ENCODE peak calls at places on chromosome 1, in six cellular contexts. N is AG10803, Y is HTR-8/SVneo, T is endothelial cell, M is nucleus accumbens, F is iris pigment epithelial cell. H is an unnamed sample.

GRCh38 chr1:246591504-246591903 is 25.2 kb downstream of the CNST start:
- DNase-seq in N (no peak), Y (no peak), T (no peak), M (no peak), F (no peak), H (no peak)

GRCh38 chr1:2787163-2787911 is 14.2 kb downstream of the TTC34 start:
- DNase-seq in N (no peak), Y (no peak), T (no peak), M (no peak), F (no peak), H (no peak)

GRCh38 chr1:230807029-230807428 is 59.8 kb downstream of the CAPN9 start:
- DNase-seq in N (no peak), Y (no peak), T (no peak), M (peak; percentile 88), F (no peak), H (no peak)

GRCh38 chr1:85244271-85245053 is 15.0 kb downstream of the C1orf52 start:
- DNase-seq in N (peak; percentile 88), Y (peak; percentile 39), T (no peak), M (no peak), F (peak; percentile 67), H (peak; percentile 51)

GRCh38 chr1:168535536-168535935 is 8.3 kb downstream of the XCL2 start:
- DNase-seq in N (no peak), Y (no peak), T (no peak), M (no peak), F (no peak), H (no peak)

GRCh38 chr1:49527606-49528305 is 496.0 kb downstream of the AGBL4 start:
- DNase-seq in N (no peak), Y (no peak), T (no peak), M (no peak), F (no peak), H (no peak)

GRCh38 chr1:41045740-41046139 is 24.2 kb upstream of the SLFNL1 start:
- DNase-seq in N (peak; percentile 88), Y (no peak), T (no peak), M (no peak), F (peak; percentile 78), H (peak; percentile 79)

GRCh38 chr1:1145547-1145914 is 28.1 kb upstream of the TTLL10 start:
- DNase-seq in N (no peak), Y (no peak), T (no peak), M (no peak), F (no peak), H (no peak)

GRCh38 chr1:32761253-32761877 is 55.8 kb downstream of the YARS1 start:
- DNase-seq in N (peak; percentile 54), Y (peak; percentile 35), T (no peak), M (no peak), F (peak; percentile 93), H (peak; percentile 60)

GRCh38 chr1:208083016-208083714 is 161.0 kb downstream of the PLXNA2 start:
- DNase-seq in N (no peak), Y (no peak), T (no peak), M (no peak), F (no peak), H (no peak)

GRCh38 chr1:15051898-15052528 is 101.5 kb upstream of the TMEM51 start:
- DNase-seq in N (peak; percentile 14), Y (no peak), T (no peak), M (no peak), F (peak; percentile 34), H (no peak)

GRCh38 chr1:36771678-36772284 is 262.5 kb downstream of the GRIK3 start:
- DNase-seq in N (no peak), Y (no peak), T (no peak), M (no peak), F (no peak), H (no peak)